ENCODE peak calls at places on chromosome 10, in six cellular contexts. W is IMR-90, O is H9, V is neuronal stem cell, U is trophoblast cell, K is H1. R is an unnamed sample.

GRCh38 chr10:95276367-95277200 is 14.2 kb downstream of the PDLIM1 start:
- DNase-seq in U (no peak), K (peak), O (no peak), V (no peak), W (no peak), R (peak)

GRCh38 chr10:77036993-77037734 is 600.4 kb downstream of the KCNMA1 start:
- DNase-seq in W (no peak), K (peak), O (peak), U (peak), V (peak), R (peak)

GRCh38 chr10:33566426-33566825 is 232.0 kb upstream of the NRP1 start:
- DNase-seq in V (no peak), K (no peak), U (no peak), W (no peak), O (peak), R (no peak)

GRCh38 chr10:79910836-79911235 is 38.1 kb downstream of the SFTPD start:
- DNase-seq in U (no peak), V (no peak), K (no peak), W (no peak), O (no peak), R (no peak)

GRCh38 chr10:29041512-29042150 is 247.2 kb upstream of the LYZL1 start:
- DNase-seq in O (no peak), V (no peak), K (no peak), U (no peak), W (peak), R (no peak)

GRCh38 chr10:126397640-126398382 is 9.5 kb upstream of the ADAM12 start:
- DNase-seq in K (no peak), U (peak), W (peak), O (no peak), V (no peak), R (peak)

GRCh38 chr10:124138195-124138882 is 44.9 kb upstream of the CHST15 start:
- DNase-seq in V (no peak), U (no peak), O (no peak), W (no peak), K (no peak), R (peak)

GRCh38 chr10:93894516-93895378 is 969 bp downstream of the SLC35G1 start:
- DNase-seq in V (no peak), K (no peak), O (peak), W (peak), U (no peak), R (peak)

GRCh38 chr10:97766106-97766810 is 5.5 kb downstream of the SFRP5 start:
- DNase-seq in U (no peak), V (no peak), W (no peak), K (no peak), O (no peak), R (no peak)

GRCh38 chr10:101812606-101813005 is 5.6 kb downstream of the OGA start:
- DNase-seq in K (no peak), V (no peak), U (no peak), O (no peak), W (peak), R (no peak)

GRCh38 chr10:90175161-90175681 is 473.8 kb downstream of the KIF20B start:
- DNase-seq in K (no peak), V (no peak), U (no peak), W (no peak), O (no peak), R (peak)

GRCh38 chr10:66639351-66639750 is 286.5 kb upstream of the LRRTM3 start:
- DNase-seq in U (no peak), V (no peak), O (no peak), W (peak), K (no peak), R (no peak)

GRCh38 chr10:133306941-133307379 is 1.7 kb downstream of the TUBGCP2 start:
- DNase-seq in O (no peak), V (no peak), K (no peak), W (no peak), U (no peak), R (no peak)

GRCh38 chr10:75845538-75845937 is 414.1 kb downstream of the LRMDA start:
- DNase-seq in W (no peak), U (no peak), K (no peak), V (no peak), O (no peak), R (no peak)

GRCh38 chr10:46520941-46521340 is 35.5 kb downstream of the GPRIN2 start:
- DNase-seq in O (no peak), V (no peak), W (peak), K (peak), U (no peak), R (no peak)

GRCh38 chr10:93070378-93071176 is 3.1 kb upstream of the CYP26A1 start:
- DNase-seq in W (no peak), O (no peak), K (no peak), U (no peak), V (no peak), R (no peak)

GRCh38 chr10:93143286-93143685 is 69.6 kb downstream of the CYP26A1 start:
- DNase-seq in O (no peak), V (no peak), U (no peak), W (no peak), K (no peak), R (no peak)

GRCh38 chr10:316390-316789 is 181.1 kb downstream of the ZMYND11 start:
- DNase-seq in U (no peak), V (no peak), K (no peak), O (no peak), W (no peak), R (no peak)

GRCh38 chr10:114869500-114869899 is 47.9 kb downstream of the FHIP2A start:
- DNase-seq in U (no peak), K (no peak), W (peak), V (no peak), O (no peak), R (peak)

GRCh38 chr10:32445740-32446615 is at the start of gene CCDC7:
- DNase-seq in O (peak), K (peak), V (peak), U (peak), W (peak), R (peak)

GRCh38 chr10:111113961-111114830 is 37.4 kb downstream of the ADRA2A start:
- DNase-seq in W (no peak), V (no peak), U (no peak), O (peak), K (no peak), R (no peak)

GRCh38 chr10:35854661-35855060 is 212.6 kb upstream of the FZD8 start:
- DNase-seq in K (no peak), W (peak), V (no peak), U (no peak), O (no peak), R (no peak)

GRCh38 chr10:49608925-49609282 is 1.2 kb upstream of the SLC18A3 start:
- DNase-seq in V (no peak), W (no peak), U (no peak), O (peak), K (no peak), R (no peak)

GRCh38 chr10:103845983-103846382 is 9.4 kb downstream of the SH3PXD2A start:
- DNase-seq in K (no peak), W (no peak), U (no peak), V (no peak), O (no peak), R (no peak)

GRCh38 chr10:110508806-110509544 is 11.3 kb downstream of the DUSP5 start:
- DNase-seq in K (no peak), V (no peak), W (no peak), U (no peak), O (no peak), R (no peak)

GRCh38 chr10:122234416-122234815 is 36.7 kb upstream of the BTBD16 start:
- DNase-seq in U (no peak), V (no peak), W (peak), K (no peak), O (no peak), R (no peak)

GRCh38 chr10:59383436-59383835 is 21.1 kb upstream of the FAM13C start:
- DNase-seq in O (no peak), V (no peak), K (no peak), W (peak), U (no peak), R (peak)

GRCh38 chr10:97919012-97919411 is 69.4 kb downstream of the GOLGA7B start:
- DNase-seq in O (no peak), V (no peak), U (no peak), W (no peak), K (no peak), R (no peak)

GRCh38 chr10:36373424-36374096 is 731.5 kb upstream of the FZD8 start:
- DNase-seq in O (peak), W (no peak), V (no peak), K (no peak), U (no peak), R (no peak)

GRCh38 chr10:57849726-57850357 is 417.9 kb downstream of the IPMK start:
- DNase-seq in V (no peak), U (no peak), W (peak), O (no peak), K (no peak), R (peak)

GRCh38 chr10:53886325-53887300 is 914.4 kb downstream of the PCDH15 start:
- DNase-seq in W (no peak), O (no peak), V (no peak), K (no peak), U (no peak), R (peak)

DNA sequence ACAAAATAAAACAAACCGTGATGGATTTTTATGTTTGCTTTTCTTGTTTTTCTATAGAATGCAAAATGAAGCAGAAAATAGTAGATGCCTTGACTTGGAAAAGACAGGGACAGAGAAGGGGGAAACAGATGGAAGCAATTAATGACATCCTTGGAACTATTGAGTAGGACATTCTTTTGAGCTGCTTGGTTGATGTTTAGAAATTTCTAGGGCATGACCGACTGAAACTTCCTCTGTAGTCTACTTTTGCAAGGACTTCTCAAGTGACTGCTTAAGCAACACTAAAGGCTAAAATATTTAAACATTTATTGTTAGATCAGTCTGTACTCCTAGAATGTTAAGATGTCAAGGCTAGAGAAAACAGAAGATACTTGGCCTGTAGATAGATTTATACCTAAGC is 49.4 kb downstream of the VCL start:
- DNase-seq in V (no peak), K (no peak), W (peak), U (no peak), O (no peak), R (peak)
- H4K91ac ChIP-seq in V (no peak), K (no peak), W (peak), U (no peak), O (no peak), R (no peak)

DNA sequence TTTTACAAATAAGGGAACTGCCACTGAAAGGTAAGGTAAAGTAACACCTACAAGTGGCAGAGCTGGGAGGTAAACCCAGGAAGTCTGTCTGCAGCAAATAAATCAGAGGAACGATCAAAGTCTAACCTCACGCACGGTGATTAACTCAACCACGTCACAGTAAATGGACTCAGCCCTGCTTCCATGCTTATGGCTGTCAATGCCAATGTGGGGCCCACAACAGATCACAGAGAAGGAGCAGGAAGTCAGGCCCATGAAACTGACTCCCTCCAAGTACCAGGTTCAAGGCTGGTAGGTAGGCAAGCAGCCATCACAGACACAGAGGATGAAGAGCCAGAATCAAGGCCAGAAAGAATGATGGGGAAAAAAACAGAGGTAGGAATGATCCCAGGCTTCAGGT is 38.0 kb upstream of the ACSL5 start:
- DNase-seq in K (no peak), V (no peak), U (no peak), W (no peak), O (no peak), R (no peak)
- H4K91ac ChIP-seq in K (no peak), V (no peak), U (no peak), W (no peak), O (no peak), R (no peak)

GRCh38 chr10:14952851-14953451 is 945 bp downstream of the DCLRE1C start:
- DNase-seq in V (peak), U (no peak), K (no peak), W (peak), O (peak), R (no peak)
- H4K91ac ChIP-seq in V (no peak), U (no peak), K (no peak), W (peak), O (no peak), R (no peak)

GRCh38 chr10:130038019-130038555 is 72.5 kb downstream of the C10orf143 start:
- DNase-seq in V (no peak), U (no peak), O (no peak), W (no peak), K (peak), R (no peak)

GRCh38 chr10:130040351-130040750 is 70.3 kb downstream of the C10orf143 start:
- DNase-seq in V (no peak), U (no peak), K (peak), W (no peak), O (no peak), R (no peak)

GRCh38 chr10:130037169-130037661 is 73.1 kb upstream of the EBF3 start:
- DNase-seq in O (no peak), W (no peak), K (no peak), V (no peak), U (no peak), R (no peak)

GRCh38 chr10:130039141-130039540 is 71.5 kb downstream of the C10orf143 start:
- DNase-seq in K (peak), U (no peak), W (no peak), O (no peak), V (no peak), R (no peak)

GRCh38 chr10:130038611-130039109 is 72.0 kb downstream of the C10orf143 start:
- DNase-seq in K (peak), O (no peak), V (no peak), W (no peak), U (no peak), R (no peak)
- H4K91ac ChIP-seq in K (no peak), O (no peak), V (no peak), W (no peak), U (no peak), R (no peak)

GRCh38 chr10:24670964-24671670 is 52.6 kb downstream of the ARHGAP21 start:
- DNase-seq in V (no peak), K (no peak), W (no peak), O (no peak), U (no peak), R (no peak)

GRCh38 chr10:24680647-24681475 is 42.8 kb downstream of the ARHGAP21 start:
- DNase-seq in U (no peak), W (peak), O (no peak), V (no peak), K (no peak), R (no peak)

GRCh38 chr10:24678757-24679156 is 44.9 kb downstream of the ARHGAP21 start:
- DNase-seq in O (no peak), W (no peak), K (no peak), V (no peak), U (no peak), R (no peak)

GRCh38 chr10:24669285-24669861 is 54.3 kb downstream of the ARHGAP21 start:
- DNase-seq in V (no peak), K (no peak), U (no peak), W (no peak), O (no peak), R (no peak)

GRCh38 chr10:24674892-24675632 is 48.6 kb downstream of the ARHGAP21 start:
- DNase-seq in K (no peak), W (no peak), O (no peak), U (no peak), V (no peak), R (no peak)
- H4K91ac ChIP-seq in K (no peak), W (no peak), O (no peak), U (no peak), V (no peak), R (no peak)

GRCh38 chr10:3887885-3888476 is 103.0 kb upstream of the KLF6 start:
- DNase-seq in V (peak), O (peak), K (no peak), U (peak), W (peak), R (peak)

GRCh38 chr10:3889961-3890522 is 105.0 kb upstream of the KLF6 start:
- DNase-seq in O (no peak), V (no peak), K (no peak), U (peak), W (peak), R (peak)

GRCh38 chr10:3886191-3886590 is 101.2 kb upstream of the KLF6 start:
- DNase-seq in W (peak), V (no peak), O (peak), U (peak), K (peak), R (peak)

GRCh38 chr10:3886666-3887251 is 101.8 kb upstream of the KLF6 start:
- DNase-seq in W (peak), V (no peak), O (no peak), U (peak), K (no peak), R (peak)

DNA sequence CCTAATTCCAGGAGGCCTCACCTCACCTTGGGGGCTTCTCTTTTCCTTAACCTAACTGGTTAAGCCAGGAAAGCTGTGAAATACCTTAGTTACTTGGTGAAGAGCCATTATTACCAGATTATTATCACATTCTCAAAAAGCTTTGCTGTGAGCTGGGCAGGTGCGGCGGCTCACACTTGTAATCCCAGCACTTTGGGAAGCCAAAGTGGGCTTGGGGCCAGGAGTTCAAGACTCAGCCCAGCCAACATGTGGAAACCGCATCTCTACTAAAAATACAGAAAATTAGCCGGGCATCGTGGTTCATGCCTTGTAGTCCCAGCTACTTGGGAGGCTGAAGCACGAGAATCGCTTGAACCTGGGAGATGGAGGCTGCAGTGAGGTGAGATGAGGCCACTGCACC is 102.4 kb upstream of the KLF6 start:
- DNase-seq in W (no peak), U (peak), O (no peak), K (no peak), V (no peak), R (no peak)
- H4K91ac ChIP-seq in W (peak), U (peak), O (no peak), K (peak), V (no peak), R (peak)

GRCh38 chr10:125164421-125164820 is 4.1 kb upstream of the CTBP2 start:
- DNase-seq in U (no peak), K (no peak), W (no peak), V (no peak), O (no peak), R (no peak)
- H4K91ac ChIP-seq in U (no peak), K (no peak), W (no peak), V (no peak), O (no peak), R (no peak)

DNA sequence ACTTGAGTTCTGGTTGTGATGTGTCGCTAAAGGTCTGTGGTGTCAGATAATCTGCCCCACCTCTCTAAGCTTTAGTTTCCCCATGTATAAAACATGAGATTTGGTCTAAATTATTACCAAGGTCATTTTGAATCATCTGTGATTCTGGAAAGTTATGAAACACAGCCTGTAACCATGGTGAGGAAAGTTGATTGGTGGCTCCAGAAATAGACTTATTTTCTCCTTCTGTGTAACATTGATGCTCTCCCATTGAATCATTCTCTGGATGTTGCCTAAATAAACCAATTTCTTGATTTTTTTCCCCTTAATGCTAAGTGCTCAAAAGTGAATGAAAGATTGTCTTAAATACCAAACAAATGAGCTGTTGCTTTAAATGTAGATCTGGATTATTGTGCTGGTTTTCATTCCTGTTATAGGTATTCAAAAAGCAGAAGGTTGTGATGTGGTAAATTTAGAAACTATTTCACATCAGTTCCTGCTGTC is 30.0 kb upstream of the PCGF5 start:
- DNase-seq in U (no peak), K (no peak), V (no peak), W (peak), O (no peak), R (peak)
- H4K91ac ChIP-seq in U (no peak), K (no peak), V (no peak), W (no peak), O (no peak), R (no peak)

R was measured in mesenchymal stem cell.